ENCODE peak calls at places on chromosomes 13 and 19, in eight cellular contexts. One of them, this sample, is unnamed.

GRCh38 chr19:45187421-45188100 is 9.0 kb downstream of the BLOC1S3 start:
- DNase-seq in GM23248: peak; percentile 29
- DNase-seq in pulmonary artery endothelial cell: no peak
- DNase-seq in T-helper 9 cell: no peak
- DNase-seq in hepatic stellate cell: no peak
- DNase-seq in kidney glomerular epithelial cell: peak; percentile 26
- DNase-seq in foreskin fibroblast: no peak
- DNase-seq in NCI-H1105: peak; percentile 58
- DNase-seq in this sample: peak; percentile 18

GRCh38 chr19:43784251-43784980 is 3.6 kb upstream of the KCNN4 start:
- DNase-seq in hepatic stellate cell: peak; percentile 84
- DNase-seq in T-helper 9 cell: peak; percentile 35
- DNase-seq in pulmonary artery endothelial cell: peak; percentile 45
- DNase-seq in NCI-H1105: no peak
- DNase-seq in kidney glomerular epithelial cell: peak; percentile 62
- DNase-seq in foreskin fibroblast: peak; percentile 95
- DNase-seq in GM23248: peak; percentile 92
- DNase-seq in this sample: no peak

GRCh38 chr19:33448159-33448516 is 73.5 kb downstream of the PEPD start:
- DNase-seq in pulmonary artery endothelial cell: no peak
- DNase-seq in kidney glomerular epithelial cell: no peak
- DNase-seq in foreskin fibroblast: no peak
- DNase-seq in NCI-H1105: no peak
- DNase-seq in hepatic stellate cell: no peak
- DNase-seq in T-helper 9 cell: no peak
- DNase-seq in GM23248: no peak
- DNase-seq in this sample: no peak

GRCh38 chr19:19463348-19464117 is 51.8 kb downstream of the TSSK6 start:
- DNase-seq in GM23248: peak; percentile 93
- DNase-seq in kidney glomerular epithelial cell: no peak
- DNase-seq in foreskin fibroblast: peak; percentile 87
- DNase-seq in NCI-H1105: no peak
- DNase-seq in pulmonary artery endothelial cell: no peak
- DNase-seq in T-helper 9 cell: no peak
- DNase-seq in hepatic stellate cell: peak; percentile 83
- DNase-seq in this sample: no peak

GRCh38 chr13:50678464-50679162 is 164.9 kb downstream of the DLEU7 start:
- DNase-seq in GM23248: peak; percentile 95
- DNase-seq in kidney glomerular epithelial cell: no peak
- DNase-seq in hepatic stellate cell: peak; percentile 39
- DNase-seq in foreskin fibroblast: peak; percentile 91
- DNase-seq in NCI-H1105: no peak
- DNase-seq in pulmonary artery endothelial cell: no peak
- DNase-seq in T-helper 9 cell: no peak
- DNase-seq in this sample: no peak

GRCh38 chr13:76225815-76226489 is 589.8 kb downstream of the LMO7 start:
- DNase-seq in hepatic stellate cell: no peak
- DNase-seq in GM23248: no peak
- DNase-seq in pulmonary artery endothelial cell: no peak
- DNase-seq in T-helper 9 cell: no peak
- DNase-seq in NCI-H1105: no peak
- DNase-seq in foreskin fibroblast: peak; percentile 84
- DNase-seq in kidney glomerular epithelial cell: no peak
- DNase-seq in this sample: no peak

GRCh38 chr13:98576215-98576945 is 527 bp downstream of the STK24 start:
- DNase-seq in GM23248: peak; percentile 67
- DNase-seq in NCI-H1105: no peak
- DNase-seq in pulmonary artery endothelial cell: no peak
- DNase-seq in hepatic stellate cell: no peak
- DNase-seq in T-helper 9 cell: peak; percentile 25
- DNase-seq in kidney glomerular epithelial cell: no peak
- DNase-seq in foreskin fibroblast: peak; percentile 59
- DNase-seq in this sample: peak; percentile 36

GRCh38 chr13:47661076-47661475 is 340.0 kb downstream of the SUCLA2 start:
- DNase-seq in kidney glomerular epithelial cell: no peak
- DNase-seq in pulmonary artery endothelial cell: no peak
- DNase-seq in foreskin fibroblast: peak; percentile 88
- DNase-seq in NCI-H1105: no peak
- DNase-seq in T-helper 9 cell: no peak
- DNase-seq in hepatic stellate cell: no peak
- DNase-seq in GM23248: peak; percentile 91
- DNase-seq in this sample: no peak

GRCh38 chr13:40970803-40971202 is 48.3 kb downstream of the ELF1 start:
- DNase-seq in hepatic stellate cell: no peak
- DNase-seq in GM23248: no peak
- DNase-seq in kidney glomerular epithelial cell: no peak
- DNase-seq in pulmonary artery endothelial cell: no peak
- DNase-seq in T-helper 9 cell: no peak
- DNase-seq in NCI-H1105: no peak
- DNase-seq in foreskin fibroblast: no peak
- DNase-seq in this sample: no peak

GRCh38 chr13:50951366-50951765 is 41.8 kb downstream of the RNASEH2B start:
- DNase-seq in NCI-H1105: no peak
- DNase-seq in pulmonary artery endothelial cell: no peak
- DNase-seq in foreskin fibroblast: no peak
- DNase-seq in T-helper 9 cell: no peak
- DNase-seq in hepatic stellate cell: no peak
- DNase-seq in GM23248: no peak
- DNase-seq in kidney glomerular epithelial cell: no peak
- DNase-seq in this sample: peak; percentile 37

GRCh38 chr13:107203146-107203847 is 635.4 kb upstream of the ARGLU1 start:
- DNase-seq in pulmonary artery endothelial cell: peak; percentile 71
- DNase-seq in kidney glomerular epithelial cell: no peak
- DNase-seq in NCI-H1105: no peak
- DNase-seq in GM23248: peak; percentile 23
- DNase-seq in hepatic stellate cell: no peak
- DNase-seq in foreskin fibroblast: no peak
- DNase-seq in T-helper 9 cell: no peak
- DNase-seq in this sample: no peak

GRCh38 chr19:8965887-8966286 is 44.3 kb downstream of the MUC16 start:
- DNase-seq in pulmonary artery endothelial cell: no peak
- DNase-seq in hepatic stellate cell: no peak
- DNase-seq in kidney glomerular epithelial cell: no peak
- DNase-seq in GM23248: no peak
- DNase-seq in foreskin fibroblast: no peak
- DNase-seq in NCI-H1105: no peak
- DNase-seq in T-helper 9 cell: no peak
- DNase-seq in this sample: no peak

GRCh38 chr13:76725211-76725610 is 161.0 kb downstream of the KCTD12 start:
- DNase-seq in GM23248: peak; percentile 68
- DNase-seq in foreskin fibroblast: peak; percentile 69
- DNase-seq in hepatic stellate cell: no peak
- DNase-seq in kidney glomerular epithelial cell: no peak
- DNase-seq in T-helper 9 cell: no peak
- DNase-seq in NCI-H1105: no peak
- DNase-seq in pulmonary artery endothelial cell: peak; percentile 78
- DNase-seq in this sample: no peak

GRCh38 chr13:46522692-46523040 is 30.3 kb upstream of the LRCH1 start:
- DNase-seq in NCI-H1105: no peak
- DNase-seq in pulmonary artery endothelial cell: no peak
- DNase-seq in kidney glomerular epithelial cell: no peak
- DNase-seq in GM23248: no peak
- DNase-seq in foreskin fibroblast: no peak
- DNase-seq in hepatic stellate cell: no peak
- DNase-seq in T-helper 9 cell: no peak
- DNase-seq in this sample: no peak

GRCh38 chr13:44757671-44758070 is 181.5 kb upstream of the TSC22D1 start:
- DNase-seq in GM23248: no peak
- DNase-seq in pulmonary artery endothelial cell: no peak
- DNase-seq in NCI-H1105: no peak
- DNase-seq in kidney glomerular epithelial cell: no peak
- DNase-seq in hepatic stellate cell: no peak
- DNase-seq in T-helper 9 cell: no peak
- DNase-seq in foreskin fibroblast: no peak
- DNase-seq in this sample: no peak

GRCh38 chr13:102825921-102826706 is 19.7 kb upstream of the ERCC5 start:
- DNase-seq in pulmonary artery endothelial cell: no peak
- DNase-seq in GM23248: peak; percentile 97
- DNase-seq in foreskin fibroblast: peak; percentile 93
- DNase-seq in hepatic stellate cell: peak; percentile 33
- DNase-seq in kidney glomerular epithelial cell: peak; percentile 93
- DNase-seq in T-helper 9 cell: no peak
- DNase-seq in NCI-H1105: no peak
- DNase-seq in this sample: no peak

GRCh38 chr13:22161871-22162270 is 491.0 kb downstream of the FGF9 start:
- DNase-seq in T-helper 9 cell: no peak
- DNase-seq in pulmonary artery endothelial cell: no peak
- DNase-seq in kidney glomerular epithelial cell: no peak
- DNase-seq in GM23248: no peak
- DNase-seq in NCI-H1105: no peak
- DNase-seq in hepatic stellate cell: no peak
- DNase-seq in foreskin fibroblast: no peak
- DNase-seq in this sample: no peak

GRCh38 chr13:40478775-40479174 is 187.7 kb downstream of the FOXO1 start:
- DNase-seq in T-helper 9 cell: no peak
- DNase-seq in GM23248: no peak
- DNase-seq in NCI-H1105: no peak
- DNase-seq in pulmonary artery endothelial cell: no peak
- DNase-seq in hepatic stellate cell: no peak
- DNase-seq in kidney glomerular epithelial cell: no peak
- DNase-seq in foreskin fibroblast: no peak
- DNase-seq in this sample: no peak

GRCh38 chr19:33248104-33248503 is 22.5 kb upstream of the SLC7A10 start:
- DNase-seq in kidney glomerular epithelial cell: no peak
- DNase-seq in pulmonary artery endothelial cell: no peak
- DNase-seq in T-helper 9 cell: no peak
- DNase-seq in GM23248: no peak
- DNase-seq in hepatic stellate cell: no peak
- DNase-seq in NCI-H1105: no peak
- DNase-seq in foreskin fibroblast: no peak
- DNase-seq in this sample: no peak

GRCh38 chr13:80171096-80171495 is 169.8 kb downstream of the SPRY2 start:
- DNase-seq in pulmonary artery endothelial cell: no peak
- DNase-seq in kidney glomerular epithelial cell: no peak
- DNase-seq in T-helper 9 cell: no peak
- DNase-seq in NCI-H1105: no peak
- DNase-seq in GM23248: no peak
- DNase-seq in foreskin fibroblast: no peak
- DNase-seq in hepatic stellate cell: no peak
- DNase-seq in this sample: no peak

GRCh38 chr13:113297370-113297871 is 382 bp downstream of the LAMP1 start:
- DNase-seq in pulmonary artery endothelial cell: no peak
- DNase-seq in hepatic stellate cell: peak; percentile 29
- DNase-seq in NCI-H1105: no peak
- DNase-seq in kidney glomerular epithelial cell: no peak
- DNase-seq in GM23248: peak; percentile 56
- DNase-seq in foreskin fibroblast: peak; percentile 28
- DNase-seq in T-helper 9 cell: peak; percentile 39
- DNase-seq in this sample: no peak

GRCh38 chr19:40466219-40467006 is at the start of gene SPTBN4:
- DNase-seq in NCI-H1105: no peak
- DNase-seq in hepatic stellate cell: no peak
- DNase-seq in foreskin fibroblast: peak; percentile 14
- DNase-seq in kidney glomerular epithelial cell: no peak
- DNase-seq in T-helper 9 cell: peak; percentile 58
- DNase-seq in pulmonary artery endothelial cell: no peak
- DNase-seq in GM23248: peak; percentile 11
- DNase-seq in this sample: no peak

GRCh38 chr19:12996542-12997094 is 1.3 kb downstream of the NFIX start:
- DNase-seq in NCI-H1105: no peak
- DNase-seq in kidney glomerular epithelial cell: no peak
- DNase-seq in GM23248: peak; percentile 74
- DNase-seq in hepatic stellate cell: peak; percentile 69
- DNase-seq in foreskin fibroblast: peak; percentile 82
- DNase-seq in pulmonary artery endothelial cell: no peak
- DNase-seq in T-helper 9 cell: no peak
- DNase-seq in this sample: no peak

GRCh38 chr13:95509521-95510315 is 42.8 kb upstream of the CLDN10 start:
- DNase-seq in kidney glomerular epithelial cell: peak; percentile 26
- DNase-seq in GM23248: peak; percentile 55
- DNase-seq in pulmonary artery endothelial cell: no peak
- DNase-seq in foreskin fibroblast: peak; percentile 54
- DNase-seq in T-helper 9 cell: no peak
- DNase-seq in hepatic stellate cell: peak; percentile 26
- DNase-seq in NCI-H1105: no peak
- DNase-seq in this sample: no peak

GRCh38 chr13:112103260-112103843 is 36.4 kb downstream of the SOX1 start:
- DNase-seq in pulmonary artery endothelial cell: no peak
- DNase-seq in NCI-H1105: no peak
- DNase-seq in foreskin fibroblast: no peak
- DNase-seq in GM23248: no peak
- DNase-seq in kidney glomerular epithelial cell: no peak
- DNase-seq in hepatic stellate cell: no peak
- DNase-seq in T-helper 9 cell: no peak
- DNase-seq in this sample: no peak

GRCh38 chr19:30381366-30381765 is 9.2 kb downstream of the ZNF536 start:
- DNase-seq in hepatic stellate cell: no peak
- DNase-seq in GM23248: no peak
- DNase-seq in foreskin fibroblast: no peak
- DNase-seq in T-helper 9 cell: no peak
- DNase-seq in NCI-H1105: no peak
- DNase-seq in kidney glomerular epithelial cell: no peak
- DNase-seq in pulmonary artery endothelial cell: no peak
- DNase-seq in this sample: no peak

GRCh38 chr13:113836917-113837553 is 26.8 kb downstream of the GAS6 start:
- DNase-seq in kidney glomerular epithelial cell: no peak
- DNase-seq in foreskin fibroblast: peak; percentile 90
- DNase-seq in hepatic stellate cell: peak; percentile 74
- DNase-seq in T-helper 9 cell: no peak
- DNase-seq in GM23248: peak; percentile 95
- DNase-seq in NCI-H1105: peak; percentile 79
- DNase-seq in pulmonary artery endothelial cell: peak; percentile 48
- DNase-seq in this sample: no peak

GRCh38 chr19:27844261-27844660 is 1368.7 kb downstream of the UQCRFS1 start:
- DNase-seq in kidney glomerular epithelial cell: no peak
- DNase-seq in GM23248: no peak
- DNase-seq in T-helper 9 cell: no peak
- DNase-seq in foreskin fibroblast: no peak
- DNase-seq in pulmonary artery endothelial cell: no peak
- DNase-seq in NCI-H1105: no peak
- DNase-seq in hepatic stellate cell: no peak
- DNase-seq in this sample: no peak

GRCh38 chr19:15124572-15125231 is 17.5 kb downstream of the SYDE1 start:
- DNase-seq in GM23248: peak; percentile 58
- DNase-seq in foreskin fibroblast: peak; percentile 40
- DNase-seq in NCI-H1105: no peak
- DNase-seq in kidney glomerular epithelial cell: no peak
- DNase-seq in hepatic stellate cell: no peak
- DNase-seq in T-helper 9 cell: no peak
- DNase-seq in pulmonary artery endothelial cell: no peak
- DNase-seq in this sample: no peak

GRCh38 chr13:106865706-106866288 is 297.9 kb upstream of the ARGLU1 start:
- DNase-seq in T-helper 9 cell: no peak
- DNase-seq in GM23248: no peak
- DNase-seq in pulmonary artery endothelial cell: peak; percentile 30
- DNase-seq in kidney glomerular epithelial cell: no peak
- DNase-seq in hepatic stellate cell: no peak
- DNase-seq in foreskin fibroblast: no peak
- DNase-seq in NCI-H1105: no peak
- DNase-seq in this sample: no peak